ENCODE peak calls at places on chromosome 4, in nine cellular contexts. Z, T, D, J, F, C, W, Y and I are unnamed samples.

GRCh38 chr4:16790508-16790907 is 107.9 kb downstream of the LDB2 start:
- DNase-seq in Z (peak; percentile 66), T (no peak), D (no peak), J (no peak), F (no peak), C (no peak), W (no peak), Y (no peak), I (no peak)

GRCh38 chr4:73674451-73674919 is 54.2 kb upstream of the RASSF6 start:
- DNase-seq in Z (no peak), T (peak; percentile 34), D (no peak), J (no peak), F (no peak), C (no peak), W (no peak), Y (no peak), I (no peak)

GRCh38 chr4:55125087-55125721 is at the start of gene KDR:
- DNase-seq in Z (peak; percentile 68), T (no peak), D (peak; percentile 46), J (no peak), F (no peak), C (no peak), W (peak; percentile 76), Y (peak; percentile 17), I (no peak)

GRCh38 chr4:152200776-152201333 is 335.0 kb downstream of the FBXW7 start:
- DNase-seq in Z (no peak), T (no peak), D (no peak), J (no peak), F (no peak), C (no peak), W (no peak), Y (no peak), I (no peak)

GRCh38 chr4:173626277-173626676 is 96.2 kb upstream of the HAND2 start:
- DNase-seq in Z (no peak), T (no peak), D (no peak), J (no peak), F (no peak), C (no peak), W (no peak), Y (no peak), I (no peak)

GRCh38 chr4:140158234-140159030 is 4.4 kb upstream of the MAML3 start:
- DNase-seq in Z (peak; percentile 67), T (peak; percentile 37), D (peak; percentile 71), J (no peak), F (no peak), C (no peak), W (no peak), Y (no peak), I (peak; percentile 33)

GRCh38 chr4:17787315-17787714 is 5.9 kb upstream of the FAM184B start:
- DNase-seq in Z (no peak), T (peak; percentile 78), D (no peak), J (no peak), F (no peak), C (no peak), W (no peak), Y (no peak), I (no peak)

GRCh38 chr4:2591189-2591588 is 54.7 kb downstream of the FAM193A start:
- DNase-seq in Z (peak; percentile 31), T (peak; percentile 43), D (no peak), J (no peak), F (no peak), C (no peak), W (no peak), Y (no peak), I (no peak)

GRCh38 chr4:105179539-105180401 is 33.1 kb downstream of the TET2 start:
- DNase-seq in Z (no peak), T (peak; percentile 32), D (no peak), J (no peak), F (no peak), C (no peak), W (no peak), Y (peak; percentile 19), I (peak; percentile 88)

GRCh38 chr4:142126890-142127497 is 490.6 kb downstream of the IL15 start:
- DNase-seq in Z (peak; percentile 89), T (peak; percentile 80), D (peak; percentile 56), J (peak; percentile 67), F (no peak), C (no peak), W (no peak), Y (peak; percentile 42), I (peak; percentile 72)

GRCh38 chr4:155353923-155354540 is 22.7 kb downstream of the MAP9 start:
- DNase-seq in Z (peak; percentile 76), T (peak; percentile 46), D (peak; percentile 71), J (no peak), F (peak; percentile 75), C (no peak), W (peak; percentile 73), Y (peak; percentile 23), I (peak; percentile 37)

GRCh38 chr4:45063701-45064100 is 337.3 kb upstream of the GNPDA2 start:
- DNase-seq in Z (no peak), T (no peak), D (no peak), J (no peak), F (no peak), C (no peak), W (no peak), Y (peak; percentile 59), I (no peak)

GRCh38 chr4:152032722-152033131 is 271.9 kb upstream of the GATB start:
- DNase-seq in Z (no peak), T (peak; percentile 88), D (no peak), J (no peak), F (no peak), C (no peak), W (no peak), Y (no peak), I (no peak)

GRCh38 chr4:14115106-14115505 is 487.6 kb upstream of the BOD1L1 start:
- DNase-seq in Z (no peak), T (no peak), D (no peak), J (no peak), F (no peak), C (no peak), W (no peak), Y (no peak), I (no peak)
- H3K9me3 ChIP-seq in Z (no peaks in the 10 kb centered on the region), T (no peaks in the 10 kb centered on the region), D (no peaks in the 10 kb centered on the region), J (no peaks in the 10 kb centered on the region), F (no peaks in the 10 kb centered on the region), C (no peaks in the 10 kb centered on the region), W (no peaks in the 10 kb centered on the region), Y (no peaks in the 10 kb centered on the region), I (no peaks in the 10 kb centered on the region)

GRCh38 chr4:19547463-19547862 is 704.2 kb upstream of the SLIT2 start:
- DNase-seq in Z (no peak), T (no peak), D (no peak), J (no peak), F (no peak), C (no peak), W (no peak), Y (no peak), I (no peak)
- H3K9me3 ChIP-seq in Z (no peaks in the 10 kb centered on the region), T (no peaks in the 10 kb centered on the region), D (no peaks in the 10 kb centered on the region), J (no peaks in the 10 kb centered on the region), F (peaks cover 2% of the 10 kb centered on the region), C (no peaks in the 10 kb centered on the region), W (no peaks in the 10 kb centered on the region), Y (no peaks in the 10 kb centered on the region), I (no peaks in the 10 kb centered on the region)

GRCh38 chr4:138627096-138627495 is 384.9 kb upstream of the SLC7A11 start:
- DNase-seq in Z (no peak), T (peak; percentile 20), D (no peak), J (no peak), F (no peak), C (no peak), W (no peak), Y (no peak), I (no peak)
- H3K9me3 ChIP-seq in Z (no peaks in the 10 kb centered on the region), T (no peaks in the 10 kb centered on the region), D (no peaks in the 10 kb centered on the region), J (no peaks in the 10 kb centered on the region), F (no peaks in the 10 kb centered on the region), C (no peaks in the 10 kb centered on the region), W (no peaks in the 10 kb centered on the region), Y (no peaks in the 10 kb centered on the region), I (no peaks in the 10 kb centered on the region)

DNA sequence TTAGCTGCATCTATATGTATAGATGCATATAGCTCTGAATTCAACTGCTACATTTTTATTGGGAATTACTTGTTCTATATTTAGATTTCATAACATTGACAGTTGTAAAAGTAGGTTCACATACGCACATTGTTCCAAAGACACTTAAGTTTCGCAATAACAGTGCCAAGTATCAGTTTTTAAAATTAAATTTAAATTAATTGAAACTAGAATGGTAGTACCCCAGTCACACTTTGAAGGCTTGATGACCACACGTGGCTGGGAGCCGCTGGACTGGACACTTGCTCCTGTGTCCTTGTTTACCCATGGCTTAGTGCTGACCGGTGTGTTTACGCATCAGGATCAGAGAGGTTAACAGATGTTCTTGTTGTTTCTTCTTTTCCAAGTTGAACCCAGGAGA is 140.7 kb upstream of the PSAPL1 start:
- DNase-seq in Z (no peak), T (no peak), D (no peak), J (no peak), F (no peak), C (no peak), W (no peak), Y (no peak), I (no peak)
- H3K9me3 ChIP-seq in Z (peaks cover 4% of the 10 kb centered on the region), T (peaks cover 54% of the 10 kb centered on the region), D (peaks cover 61% of the 10 kb centered on the region), J (peaks cover 11% of the 10 kb centered on the region), F (peaks cover 66% of the 10 kb centered on the region), C (peaks cover 14% of the 10 kb centered on the region), W (peaks cover 9% of the 10 kb centered on the region), Y (peaks cover 6% of the 10 kb centered on the region), I (peaks cover 2% of the 10 kb centered on the region)

GRCh38 chr4:25856756-25857155 is 6.0 kb downstream of the SEL1L3 start:
- DNase-seq in Z (peak; percentile 58), T (no peak), D (no peak), J (no peak), F (no peak), C (no peak), W (no peak), Y (no peak), I (no peak)
- H3K9me3 ChIP-seq in Z (no peaks in the 10 kb centered on the region), T (no peaks in the 10 kb centered on the region), D (no peaks in the 10 kb centered on the region), J (no peaks in the 10 kb centered on the region), F (no peaks in the 10 kb centered on the region), C (no peaks in the 10 kb centered on the region), W (no peaks in the 10 kb centered on the region), Y (no peaks in the 10 kb centered on the region), I (no peaks in the 10 kb centered on the region)

DNA sequence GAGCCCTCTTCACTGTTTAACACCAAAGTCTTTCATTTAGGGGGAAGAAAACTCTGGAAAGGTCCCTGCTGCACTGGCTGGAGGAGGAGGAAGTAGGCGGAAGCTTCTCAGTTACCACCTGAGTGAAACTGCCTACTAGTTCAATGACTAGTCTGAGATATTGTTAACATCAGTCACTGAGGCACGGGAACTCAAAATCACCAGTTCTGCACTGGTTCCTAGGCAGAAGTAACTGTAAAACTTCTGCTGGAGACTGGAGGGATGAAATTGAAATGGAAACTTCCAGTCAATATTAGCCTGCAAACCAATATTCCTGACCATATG is 178.3 kb downstream of the SNCA start:
- DNase-seq in Z (no peak), T (no peak), D (no peak), J (no peak), F (no peak), C (no peak), W (no peak), Y (no peak), I (no peak)
- H3K9me3 ChIP-seq in Z (no peaks in the 10 kb centered on the region), T (no peaks in the 10 kb centered on the region), D (no peaks in the 10 kb centered on the region), J (no peaks in the 10 kb centered on the region), F (no peaks in the 10 kb centered on the region), C (no peaks in the 10 kb centered on the region), W (no peaks in the 10 kb centered on the region), Y (no peaks in the 10 kb centered on the region), I (no peaks in the 10 kb centered on the region)

GRCh38 chr4:63983224-63983623 is 426.0 kb downstream of the TECRL start:
- DNase-seq in Z (no peak), T (no peak), D (no peak), J (no peak), F (no peak), C (no peak), W (no peak), Y (no peak), I (no peak)

GRCh38 chr4:63986253-63986652 is 423.0 kb downstream of the TECRL start:
- DNase-seq in Z (no peak), T (no peak), D (no peak), J (no peak), F (no peak), C (no peak), W (no peak), Y (no peak), I (no peak)
- H3K9me3 ChIP-seq in Z (no peaks in the 10 kb centered on the region), T (peaks cover 10% of the 10 kb centered on the region), D (peaks cover 36% of the 10 kb centered on the region), J (no peaks in the 10 kb centered on the region), F (peaks cover 64% of the 10 kb centered on the region), C (no peaks in the 10 kb centered on the region), W (peaks cover 9% of the 10 kb centered on the region), Y (peaks cover 4% of the 10 kb centered on the region), I (no peaks in the 10 kb centered on the region)